ENCODE peak calls at places on chromosomes 7 and 10, in seven cellular contexts. F is thoracic aorta, W is iris pigment epithelial cell, U is foreskin melanocyte, V is uterus, Z is heart right ventricle, E is fibroblast of gingiva. O is an unnamed sample.

GRCh38 chr10:78851652-78852051 is 217.1 kb upstream of the ZMIZ1 start:
- DNase-seq in F (no peak), W (no peak), U (no peak), V (no peak), Z (no peak), E (peak), O (no peak)

GRCh38 chr7:87331687-87332256 is 13.7 kb upstream of the CROT start:
- DNase-seq in F (no peak), W (no peak), U (no peak), V (no peak), Z (no peak), E (no peak), O (no peak)

GRCh38 chr7:51186531-51186930 is 130.1 kb downstream of the COBL start:
- DNase-seq in F (no peak), W (no peak), U (peak), V (no peak), Z (peak), E (no peak), O (no peak)

GRCh38 chr7:11130012-11130411 is 156.3 kb downstream of the PHF14 start:
- DNase-seq in F (no peak), W (peak), U (peak), V (no peak), Z (no peak), E (peak), O (peak)

GRCh38 chr7:151057038-151057736 is 510 bp downstream of the CDK5 start:
- DNase-seq in F (no peak), W (no peak), U (no peak), V (peak), Z (no peak), E (no peak), O (no peak)

GRCh38 chr7:152553671-152554317 is 118.0 kb upstream of the KMT2C start:
- DNase-seq in F (no peak), W (no peak), U (no peak), V (no peak), Z (no peak), E (no peak), O (no peak)

GRCh38 chr7:87480386-87480785 is 4.9 kb upstream of the ABCB4 start:
- DNase-seq in F (no peak), W (peak), U (peak), V (no peak), Z (no peak), E (no peak), O (no peak)

GRCh38 chr10:5543628-5544027 is 18.9 kb downstream of the CALML3 start:
- DNase-seq in F (no peak), W (no peak), U (no peak), V (no peak), Z (no peak), E (peak), O (no peak)

GRCh38 chr7:151755131-151755787 is 121.7 kb downstream of the PRKAG2 start:
- DNase-seq in F (no peak), W (peak), U (no peak), V (peak), Z (no peak), E (peak), O (no peak)

GRCh38 chr10:10992961-10993714 is 24.5 kb upstream of the CELF2 start:
- DNase-seq in F (no peak), W (no peak), U (no peak), V (no peak), Z (no peak), E (no peak), O (no peak)

GRCh38 chr10:62654966-62655336 is 149.6 kb upstream of the ADO start:
- DNase-seq in F (no peak), W (no peak), U (no peak), V (no peak), Z (no peak), E (no peak), O (no peak)

GRCh38 chr7:152514771-152515105 is 78.9 kb upstream of the KMT2C start:
- DNase-seq in F (no peak), W (no peak), U (no peak), V (no peak), Z (no peak), E (no peak), O (no peak)

GRCh38 chr7:48074231-48074654 is 14.8 kb upstream of the UPP1 start:
- DNase-seq in F (no peak), W (peak), U (peak), V (no peak), Z (no peak), E (peak), O (no peak)

GRCh38 chr7:89238156-89238555 is 442.6 kb upstream of the TEX47 start:
- DNase-seq in F (no peak), W (peak), U (peak), V (no peak), Z (no peak), E (peak), O (no peak)